ENCODE peak calls at places on chromosome 18, in ten cellular contexts. O, H, Q, E, P, W, G, M, L and I are unnamed samples.

GRCh38 chr18:77857926-77858325 is 608.3 kb downstream of the GALR1 start:
- DNase-seq in O (no peak), H (no peak), Q (no peak), E (no peak), P (no peak), W (no peak), G (no peak), M (no peak), L (no peak), I (no peak)

GRCh38 chr18:52716926-52717325 is 376.9 kb downstream of the DCC start:
- DNase-seq in O (peak; percentile 15), H (no peak), Q (no peak), E (peak; percentile 27), P (no peak), W (peak; percentile 8), G (peak; percentile 17), M (peak; percentile 23), L (peak; percentile 69), I (no peak)

GRCh38 chr18:79877163-79878091 is 74.0 kb downstream of the SLC66A2 start:
- DNase-seq in O (no peak), H (no peak), Q (no peak), E (no peak), P (no peak), W (peak; percentile 54), G (no peak), M (no peak), L (no peak), I (no peak)

GRCh38 chr18:63157293-63158011 is 162.1 kb downstream of the BCL2 start:
- DNase-seq in O (no peak), H (no peak), Q (no peak), E (no peak), P (no peak), W (no peak), G (no peak), M (peak; percentile 91), L (no peak), I (no peak)

GRCh38 chr18:59029663-59030421 is 109.8 kb upstream of the SEC11C start:
- DNase-seq in O (no peak), H (no peak), Q (no peak), E (no peak), P (no peak), W (peak; percentile 42), G (no peak), M (no peak), L (no peak), I (no peak)

GRCh38 chr18:26717123-26717522 is 148.4 kb downstream of the AQP4 start:
- DNase-seq in O (no peak), H (no peak), Q (no peak), E (no peak), P (peak; percentile 45), W (no peak), G (no peak), M (no peak), L (no peak), I (no peak)

GRCh38 chr18:40673150-40673549 is 1281.9 kb upstream of the PIK3C3 start:
- DNase-seq in O (no peak), H (no peak), Q (no peak), E (no peak), P (no peak), W (no peak), G (no peak), M (no peak), L (no peak), I (no peak)

GRCh38 chr18:74485860-74486849 is 10.0 kb upstream of the CNDP2 start:
- DNase-seq in O (no peak), H (no peak), Q (no peak), E (no peak), P (no peak), W (no peak), G (no peak), M (no peak), L (no peak), I (no peak)

GRCh38 chr18:23703057-23703986 is 14.1 kb downstream of the LAMA3 start:
- DNase-seq in O (no peak), H (peak; percentile 59), Q (peak; percentile 46), E (peak; percentile 50), P (peak; percentile 54), W (peak; percentile 49), G (no peak), M (peak; percentile 58), L (peak; percentile 92), I (peak; percentile 54)

GRCh38 chr18:23134780-23135678 is at the start of gene CABLES1:
- DNase-seq in O (no peak), H (peak; percentile 63), Q (peak; percentile 68), E (peak; percentile 74), P (peak; percentile 83), W (peak; percentile 71), G (no peak), M (peak; percentile 71), L (peak; percentile 73), I (no peak)

GRCh38 chr18:26317353-26317865 is 91.2 kb downstream of the TAF4B start:
- DNase-seq in O (no peak), H (no peak), Q (no peak), E (peak; percentile 8), P (no peak), W (no peak), G (no peak), M (no peak), L (peak; percentile 14), I (no peak)

GRCh38 chr18:50401888-50402287 is 27.0 kb downstream of the SKA1 start:
- DNase-seq in O (no peak), H (peak; percentile 9), Q (no peak), E (peak; percentile 77), P (no peak), W (peak; percentile 34), G (no peak), M (no peak), L (peak; percentile 53), I (peak; percentile 34)

GRCh38 chr18:25295624-25296138 is 56.3 kb downstream of the ZNF521 start:
- DNase-seq in O (no peak), H (no peak), Q (no peak), E (no peak), P (no peak), W (no peak), G (no peak), M (no peak), L (no peak), I (no peak)

GRCh38 chr18:27094621-27095020 is 90.5 kb downstream of the CHST9 start:
- DNase-seq in O (no peak), H (no peak), Q (no peak), E (peak; percentile 37), P (no peak), W (no peak), G (no peak), M (no peak), L (no peak), I (no peak)

GRCh38 chr18:49565656-49566055 is 3.8 kb downstream of the LIPG start:
- DNase-seq in O (no peak), H (peak; percentile 69), Q (no peak), E (no peak), P (no peak), W (peak; percentile 63), G (no peak), M (no peak), L (peak; percentile 36), I (no peak)

GRCh38 chr18:13393338-13393737 is 174.8 kb downstream of the LDLRAD4 start:
- DNase-seq in O (no peak), H (no peak), Q (no peak), E (no peak), P (no peak), W (no peak), G (no peak), M (no peak), L (no peak), I (no peak)
- H3K4me3 ChIP-seq in O (no peak overlapping the region), H (no peak overlapping the region), Q (no peak overlapping the region), E (no peak overlapping the region), P (no peak overlapping the region), W (no peak overlapping the region), G (no peak overlapping the region), M (no peak overlapping the region), L (no peak overlapping the region), I (no peak overlapping the region)

GRCh38 chr18:43934322-43935050 is 657.2 kb upstream of the SYT4 start:
- DNase-seq in O (no peak), H (peak; percentile 51), Q (no peak), E (no peak), P (no peak), W (no peak), G (no peak), M (no peak), L (peak; percentile 5), I (no peak)
- H3K4me3 ChIP-seq in O (no peak overlapping the region), H (no peak overlapping the region), Q (no peak overlapping the region), E (no peak overlapping the region), P (no peak overlapping the region), W (no peak overlapping the region), G (no peak overlapping the region), M (no peak overlapping the region), L (no peak overlapping the region), I (no peak overlapping the region)

GRCh38 chr18:12751891-12752290 is 49.0 kb downstream of the PSMG2 start:
- DNase-seq in O (no peak), H (no peak), Q (no peak), E (no peak), P (no peak), W (no peak), G (no peak), M (no peak), L (no peak), I (no peak)

GRCh38 chr18:12750076-12750707 is 47.4 kb downstream of the PSMG2 start:
- DNase-seq in O (no peak), H (peak; percentile 39), Q (no peak), E (no peak), P (peak; percentile 45), W (no peak), G (no peak), M (peak; percentile 47), L (no peak), I (peak; percentile 99)

GRCh38 chr18:12749136-12749535 is 46.3 kb downstream of the PSMG2 start:
- DNase-seq in O (no peak), H (no peak), Q (no peak), E (no peak), P (no peak), W (no peak), G (no peak), M (no peak), L (no peak), I (no peak)

GRCh38 chr18:12751503-12751884 is 48.7 kb downstream of the PSMG2 start:
- DNase-seq in O (no peak), H (no peak), Q (no peak), E (no peak), P (no peak), W (no peak), G (no peak), M (no peak), L (no peak), I (no peak)

GRCh38 chr18:12750708-12751502 is 48.1 kb downstream of the PSMG2 start:
- DNase-seq in O (no peak), H (no peak), Q (no peak), E (no peak), P (no peak), W (no peak), G (no peak), M (no peak), L (no peak), I (no peak)
- H3K4me3 ChIP-seq in O (no peak overlapping the region), H (no peak overlapping the region), Q (no peak overlapping the region), E (no peak overlapping the region), P (no peak overlapping the region), W (no peak overlapping the region), G (no peak overlapping the region), M (no peak overlapping the region), L (no peak overlapping the region), I (peak overlapping the region; percentile 27)

DNA sequence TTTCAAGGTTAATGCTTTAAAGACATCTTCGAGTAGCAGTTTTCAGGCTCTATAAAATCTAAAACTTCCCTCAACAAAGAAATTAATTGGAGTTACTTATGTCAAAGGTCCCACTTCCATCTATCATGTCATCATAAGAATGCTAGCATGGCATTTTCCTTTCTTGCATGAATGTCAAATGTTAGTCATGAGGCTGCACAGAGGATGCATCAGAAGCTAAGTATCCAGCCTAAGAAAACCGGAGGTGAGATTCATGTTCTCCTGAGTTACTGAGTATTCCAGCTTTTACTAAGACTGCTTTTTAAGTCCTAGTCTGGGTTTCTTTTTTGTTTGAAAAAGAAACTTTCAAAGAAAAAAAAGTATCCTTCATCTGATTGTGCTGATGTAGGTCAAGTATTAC is 130.6 kb upstream of the CDH19 start:
- DNase-seq in O (no peak), H (peak; percentile 84), Q (no peak), E (no peak), P (no peak), W (no peak), G (no peak), M (no peak), L (peak; percentile 0), I (no peak)
- H3K4me3 ChIP-seq in O (no peak overlapping the region), H (no peak overlapping the region), Q (no peak overlapping the region), E (no peak overlapping the region), P (no peak overlapping the region), W (no peak overlapping the region), G (no peak overlapping the region), M (no peak overlapping the region), L (no peak overlapping the region), I (no peak overlapping the region)